ENCODE peak calls at places on chromosome 20, in seven cellular contexts. R is foreskin fibroblast; P is anterior cingulate cortex; N is amygdala; J is skeletal muscle cell; K is effector memory CD8-positive, alpha-beta T cell; H is cardiac muscle cell. S is an unnamed sample.

GRCh38 chr20:21820045-21820444 is 114.6 kb downstream of the PAX1 start:
- DNase-seq in R (no peak), P (no peak), N (no peak), J (no peak), K (no peak), H (no peak), S (no peak)

GRCh38 chr20:22584922-22585785 is 782 bp upstream of the FOXA2 start:
- DNase-seq in R (no peak), P (no peak), N (no peak), J (no peak), K (no peak), H (no peak), S (no peak)

GRCh38 chr20:3068986-3069900 is 2.2 kb upstream of the OXT start:
- DNase-seq in R (peak; percentile 61), P (no peak), N (no peak), J (no peak), K (no peak), H (no peak), S (no peak)

GRCh38 chr20:38755324-38755910 is 7.2 kb downstream of the ACTR5 start:
- DNase-seq in R (no peak), P (no peak), N (no peak), J (no peak), K (no peak), H (no peak), S (no peak)

GRCh38 chr20:20225325-20225724 is 142.6 kb upstream of the INSM1 start:
- DNase-seq in R (no peak), P (no peak), N (no peak), J (no peak), K (no peak), H (no peak), S (no peak)

GRCh38 chr20:2932497-2932896 is 59.2 kb downstream of the PTPRA start:
- DNase-seq in R (no peak), P (no peak), N (no peak), J (no peak), K (no peak), H (no peak), S (peak; percentile 32)

GRCh38 chr20:24818056-24818455 is 131.0 kb upstream of the CST7 start:
- DNase-seq in R (no peak), P (no peak), N (no peak), J (no peak), K (no peak), H (no peak), S (no peak)

GRCh38 chr20:18443841-18444240 is 23.0 kb downstream of the DZANK1 start:
- DNase-seq in R (peak; percentile 14), P (no peak), N (no peak), J (peak; percentile 6), K (no peak), H (peak; percentile 11), S (peak; percentile 61)

GRCh38 chr20:50806126-50806768 is 11.4 kb downstream of the BCAS4 start:
- DNase-seq in R (no peak), P (no peak), N (no peak), J (no peak), K (no peak), H (no peak), S (no peak)

GRCh38 chr20:39376788-39377187 is 414.6 kb downstream of the DHX35 start:
- DNase-seq in R (no peak), P (no peak), N (no peak), J (no peak), K (no peak), H (no peak), S (no peak)

GRCh38 chr20:3818155-3819151 is 1.9 kb upstream of the AP5S1 start:
- DNase-seq in R (peak; percentile 78), P (no peak), N (no peak), J (peak; percentile 44), K (no peak), H (peak; percentile 85), S (peak; percentile 23)